ENCODE peak calls at places on chromosome 11, in nine cellular contexts. One of them, this sample, is unnamed.

GRCh38 chr11:122668562-122669090 is 13.1 kb downstream of the UBASH3B start:
- DNase-seq in hepatocyte: no peak
- DNase-seq in Right ventricle myocardium superior: no peak
- DNase-seq in activated effector memory CD4-positive, alpha-beta T cell treated with Interleukin-2 at 50 U/mL for 16 hours: no peak
- DNase-seq in NCI-H524: peak; percentile 84
- DNase-seq in left ventricle myocardium inferior: no peak
- DNase-seq in SJSA1: no peak
- DNase-seq in KG1: peak; percentile 28
- DNase-seq in NCI-H1417: no peak
- DNase-seq in this sample: no peak

GRCh38 chr11:1744879-1745700 is 5.3 kb downstream of the IFITM10 start:
- DNase-seq in hepatocyte: no peak
- DNase-seq in Right ventricle myocardium superior: peak; percentile 51
- DNase-seq in activated effector memory CD4-positive, alpha-beta T cell treated with Interleukin-2 at 50 U/mL for 16 hours: no peak
- DNase-seq in NCI-H524: no peak
- DNase-seq in left ventricle myocardium inferior: no peak
- DNase-seq in SJSA1: no peak
- DNase-seq in KG1: no peak
- DNase-seq in NCI-H1417: no peak
- DNase-seq in this sample: no peak

GRCh38 chr11:117859061-117859460 is 17.4 kb downstream of the FXYD6 start:
- DNase-seq in hepatocyte: no peak
- DNase-seq in Right ventricle myocardium superior: no peak
- DNase-seq in activated effector memory CD4-positive, alpha-beta T cell treated with Interleukin-2 at 50 U/mL for 16 hours: no peak
- DNase-seq in NCI-H524: no peak
- DNase-seq in left ventricle myocardium inferior: no peak
- DNase-seq in SJSA1: no peak
- DNase-seq in KG1: no peak
- DNase-seq in NCI-H1417: no peak
- DNase-seq in this sample: no peak

GRCh38 chr11:45333506-45333971 is 47.4 kb upstream of the SYT13 start:
- DNase-seq in hepatocyte: peak; percentile 47
- DNase-seq in Right ventricle myocardium superior: peak; percentile 62
- DNase-seq in activated effector memory CD4-positive, alpha-beta T cell treated with Interleukin-2 at 50 U/mL for 16 hours: no peak
- DNase-seq in NCI-H524: no peak
- DNase-seq in left ventricle myocardium inferior: peak; percentile 59
- DNase-seq in SJSA1: peak; percentile 43
- DNase-seq in KG1: no peak
- DNase-seq in NCI-H1417: no peak
- DNase-seq in this sample: peak; percentile 38

GRCh38 chr11:79592441-79593223 is 151.8 kb upstream of the TENM4 start:
- DNase-seq in hepatocyte: no peak
- DNase-seq in Right ventricle myocardium superior: no peak
- DNase-seq in activated effector memory CD4-positive, alpha-beta T cell treated with Interleukin-2 at 50 U/mL for 16 hours: no peak
- DNase-seq in NCI-H524: no peak
- DNase-seq in left ventricle myocardium inferior: no peak
- DNase-seq in SJSA1: no peak
- DNase-seq in KG1: no peak
- DNase-seq in NCI-H1417: peak; percentile 44
- DNase-seq in this sample: no peak

GRCh38 chr11:69010964-69011623 is 2.0 kb downstream of the MRGPRF start:
- DNase-seq in hepatocyte: peak; percentile 91
- DNase-seq in Right ventricle myocardium superior: peak; percentile 83
- DNase-seq in activated effector memory CD4-positive, alpha-beta T cell treated with Interleukin-2 at 50 U/mL for 16 hours: peak; percentile 13
- DNase-seq in NCI-H524: no peak
- DNase-seq in left ventricle myocardium inferior: peak; percentile 72
- DNase-seq in SJSA1: peak; percentile 95
- DNase-seq in KG1: no peak
- DNase-seq in NCI-H1417: peak; percentile 33
- DNase-seq in this sample: peak; percentile 97

GRCh38 chr11:38562562-38562961 is 1964.5 kb upstream of the RAG2 start:
- DNase-seq in hepatocyte: no peak
- DNase-seq in Right ventricle myocardium superior: no peak
- DNase-seq in activated effector memory CD4-positive, alpha-beta T cell treated with Interleukin-2 at 50 U/mL for 16 hours: no peak
- DNase-seq in NCI-H524: no peak
- DNase-seq in left ventricle myocardium inferior: no peak
- DNase-seq in SJSA1: no peak
- DNase-seq in KG1: no peak
- DNase-seq in NCI-H1417: no peak
- DNase-seq in this sample: no peak

GRCh38 chr11:47611240-47611863 is 17.1 kb upstream of the C1QTNF4 start:
- DNase-seq in hepatocyte: no peak
- DNase-seq in Right ventricle myocardium superior: no peak
- DNase-seq in activated effector memory CD4-positive, alpha-beta T cell treated with Interleukin-2 at 50 U/mL for 16 hours: no peak
- DNase-seq in NCI-H524: no peak
- DNase-seq in left ventricle myocardium inferior: no peak
- DNase-seq in SJSA1: no peak
- DNase-seq in KG1: no peak
- DNase-seq in NCI-H1417: no peak
- DNase-seq in this sample: no peak

GRCh38 chr11:2666828-2667570 is 32.8 kb downstream of the KCNQ1OT1 start:
- DNase-seq in hepatocyte: no peak
- DNase-seq in Right ventricle myocardium superior: peak; percentile 43
- DNase-seq in activated effector memory CD4-positive, alpha-beta T cell treated with Interleukin-2 at 50 U/mL for 16 hours: no peak
- DNase-seq in NCI-H524: no peak
- DNase-seq in left ventricle myocardium inferior: no peak
- DNase-seq in SJSA1: peak; percentile 39
- DNase-seq in KG1: no peak
- DNase-seq in NCI-H1417: no peak
- DNase-seq in this sample: no peak

GRCh38 chr11:75439026-75439425 is 6.0 kb upstream of the KLHL35 start:
- DNase-seq in hepatocyte: no peak
- DNase-seq in Right ventricle myocardium superior: no peak
- DNase-seq in activated effector memory CD4-positive, alpha-beta T cell treated with Interleukin-2 at 50 U/mL for 16 hours: no peak
- DNase-seq in NCI-H524: no peak
- DNase-seq in left ventricle myocardium inferior: no peak
- DNase-seq in SJSA1: no peak
- DNase-seq in KG1: no peak
- DNase-seq in NCI-H1417: no peak
- DNase-seq in this sample: no peak

GRCh38 chr11:69327741-69328191 is 33.8 kb downstream of the MYEOV start:
- DNase-seq in hepatocyte: no peak
- DNase-seq in Right ventricle myocardium superior: no peak
- DNase-seq in activated effector memory CD4-positive, alpha-beta T cell treated with Interleukin-2 at 50 U/mL for 16 hours: no peak
- DNase-seq in NCI-H524: no peak
- DNase-seq in left ventricle myocardium inferior: no peak
- DNase-seq in SJSA1: peak; percentile 53
- DNase-seq in KG1: no peak
- DNase-seq in NCI-H1417: no peak
- DNase-seq in this sample: no peak

GRCh38 chr11:29448246-29448877 is 568.5 kb downstream of the KCNA4 start:
- DNase-seq in hepatocyte: peak; percentile 47
- DNase-seq in Right ventricle myocardium superior: no peak
- DNase-seq in activated effector memory CD4-positive, alpha-beta T cell treated with Interleukin-2 at 50 U/mL for 16 hours: no peak
- DNase-seq in NCI-H524: no peak
- DNase-seq in left ventricle myocardium inferior: no peak
- DNase-seq in SJSA1: no peak
- DNase-seq in KG1: no peak
- DNase-seq in NCI-H1417: peak; percentile 52
- DNase-seq in this sample: no peak

GRCh38 chr11:67315325-67315909 is 12.1 kb downstream of the SSH3 start:
- DNase-seq in hepatocyte: no peak
- DNase-seq in Right ventricle myocardium superior: no peak
- DNase-seq in activated effector memory CD4-positive, alpha-beta T cell treated with Interleukin-2 at 50 U/mL for 16 hours: no peak
- DNase-seq in NCI-H524: no peak
- DNase-seq in left ventricle myocardium inferior: no peak
- DNase-seq in SJSA1: no peak
- DNase-seq in KG1: no peak
- DNase-seq in NCI-H1417: no peak
- DNase-seq in this sample: no peak

GRCh38 chr11:45662665-45663485 is 2.5 kb downstream of the CHST1 start:
- DNase-seq in hepatocyte: peak; percentile 76
- DNase-seq in Right ventricle myocardium superior: no peak
- DNase-seq in activated effector memory CD4-positive, alpha-beta T cell treated with Interleukin-2 at 50 U/mL for 16 hours: no peak
- DNase-seq in NCI-H524: peak; percentile 39
- DNase-seq in left ventricle myocardium inferior: no peak
- DNase-seq in SJSA1: no peak
- DNase-seq in KG1: no peak
- DNase-seq in NCI-H1417: no peak
- DNase-seq in this sample: no peak

This sample was measured in 8988T.